ENCODE peak calls at places on chromosomes 1 and 21, in eight cellular contexts. T, D, S, I, K, W, H and C are unnamed samples.

GRCh38 chr1:227758366-227758765 is 23.1 kb downstream of the SNAP47 start:
- DNase-seq in T (no peak), D (no peak), S (no peak), I (no peak), K (no peak), W (no peak), H (no peak), C (no peak)

GRCh38 chr1:25343872-25344271 is 5.7 kb downstream of the TMEM50A start:
- DNase-seq in T (no peak), D (no peak), S (no peak), I (peak; percentile 96), K (no peak), W (no peak), H (peak; percentile 79), C (no peak)

GRCh38 chr1:113217447-113218208 is 144.6 kb downstream of the LRIG2 start:
- DNase-seq in T (no peak), D (no peak), S (no peak), I (no peak), K (no peak), W (no peak), H (no peak), C (no peak)

GRCh38 chr21:44612669-44613229 is 870 bp downstream of the KRTAP10-8 start:
- DNase-seq in T (no peak), D (no peak), S (no peak), I (no peak), K (no peak), W (no peak), H (no peak), C (no peak)

GRCh38 chr1:152459596-152460528 is 45.8 kb upstream of the CRNN start:
- DNase-seq in T (peak; percentile 70), D (peak; percentile 33), S (no peak), I (peak; percentile 75), K (peak; percentile 65), W (peak; percentile 47), H (peak; percentile 85), C (peak; percentile 39)

GRCh38 chr1:67897270-67897949 is 64.1 kb upstream of the GNG12 start:
- DNase-seq in T (no peak), D (no peak), S (no peak), I (peak; percentile 47), K (no peak), W (no peak), H (peak; percentile 71), C (no peak)

GRCh38 chr1:65147424-65148177 is 402 bp upstream of the AK4 start:
- DNase-seq in T (peak; percentile 43), D (no peak), S (no peak), I (peak; percentile 29), K (peak; percentile 20), W (no peak), H (peak; percentile 50), C (peak; percentile 55)

GRCh38 chr1:32886012-32886827 is at the start of gene HPCA:
- DNase-seq in T (peak; percentile 52), D (no peak), S (no peak), I (peak; percentile 67), K (no peak), W (no peak), H (peak; percentile 72), C (peak; percentile 46)

GRCh38 chr1:197696372-197696771 is 78.9 kb downstream of the DENND1B start:
- DNase-seq in T (no peak), D (no peak), S (no peak), I (peak; percentile 21), K (no peak), W (no peak), H (peak; percentile 31), C (peak; percentile 37)

GRCh38 chr1:230167419-230167852 is 100.4 kb downstream of the GALNT2 start:
- DNase-seq in T (peak; percentile 26), D (peak; percentile 75), S (no peak), I (peak; percentile 53), K (peak; percentile 18), W (no peak), H (peak; percentile 64), C (peak; percentile 20)

GRCh38 chr1:211831558-211832323 is 1.2 kb upstream of the LPGAT1 start:
- DNase-seq in T (no peak), D (peak; percentile 47), S (no peak), I (no peak), K (no peak), W (no peak), H (no peak), C (no peak)

GRCh38 chr1:3890389-3891328 is 9.4 kb downstream of the C1orf174 start:
- DNase-seq in T (no peak), D (no peak), S (no peak), I (no peak), K (no peak), W (no peak), H (no peak), C (no peak)

GRCh38 chr1:186535388-186536133 is 74.6 kb upstream of the PDC start:
- DNase-seq in T (no peak), D (no peak), S (no peak), I (peak; percentile 97), K (no peak), W (no peak), H (peak; percentile 95), C (no peak)

GRCh38 chr1:219347843-219348475 is 174.3 kb downstream of the LYPLAL1 start:
- DNase-seq in T (no peak), D (peak; percentile 88), S (no peak), I (no peak), K (no peak), W (no peak), H (no peak), C (no peak)

GRCh38 chr1:10429868-10430215 is 391 bp upstream of the CENPS start:
- DNase-seq in T (no peak), D (no peak), S (no peak), I (peak; percentile 4), K (no peak), W (no peak), H (peak; percentile 41), C (no peak)

GRCh38 chr1:171014878-171015277 is 75.8 kb upstream of the FMO3 start:
- DNase-seq in T (no peak), D (no peak), S (no peak), I (no peak), K (no peak), W (no peak), H (no peak), C (no peak)

GRCh38 chr1:222358100-222358499 is 189.8 kb downstream of the HHIPL2 start:
- DNase-seq in T (no peak), D (no peak), S (no peak), I (no peak), K (no peak), W (no peak), H (no peak), C (no peak)

GRCh38 chr21:36454079-36454478 is 25.8 kb downstream of the CLDN14 start:
- DNase-seq in T (no peak), D (peak; percentile 80), S (no peak), I (no peak), K (no peak), W (no peak), H (no peak), C (no peak)

GRCh38 chr1:109531826-109532364 is 7.8 kb upstream of the GPR61 start:
- DNase-seq in T (no peak), D (no peak), S (no peak), I (peak; percentile 25), K (no peak), W (no peak), H (no peak), C (no peak)